ENCODE peak calls at places on chromosomes 11 and 22, in five cellular contexts. X, H, P, Q and C are unnamed samples.

GRCh38 chr11:27282141-27282590 is 80.8 kb downstream of the CCDC34 start:
- DNase-seq in X (peak; percentile 81), H (peak; percentile 6), P (peak; percentile 30), Q (peak; percentile 95), C (no peak)

GRCh38 chr11:20597137-20597923 is 2.1 kb upstream of the SLC6A5 start:
- DNase-seq in X (no peak), H (no peak), P (no peak), Q (no peak), C (no peak)

GRCh38 chr11:71252782-71253730 is 679 bp upstream of the SHANK2 start:
- DNase-seq in X (no peak), H (no peak), P (no peak), Q (no peak), C (no peak)

GRCh38 chr11:112847568-112847967 is 113.7 kb upstream of the NCAM1 start:
- DNase-seq in X (no peak), H (no peak), P (no peak), Q (no peak), C (no peak)

GRCh38 chr11:75142714-75143419 is 8.0 kb upstream of the SLCO2B1 start:
- DNase-seq in X (peak; percentile 88), H (peak; percentile 48), P (peak; percentile 79), Q (peak; percentile 71), C (peak; percentile 75)

GRCh38 chr11:9804414-9804902 is 140.6 kb downstream of the SWAP70 start:
- DNase-seq in X (no peak), H (no peak), P (no peak), Q (no peak), C (no peak)

GRCh38 chr11:34167961-34168360 is 62.5 kb downstream of the NAT10 start:
- DNase-seq in X (peak; percentile 15), H (no peak), P (no peak), Q (no peak), C (no peak)

GRCh38 chr22:32106930-32107329 is 52.2 kb downstream of the C22orf42 start:
- DNase-seq in X (no peak), H (no peak), P (no peak), Q (no peak), C (peak; percentile 10)

GRCh38 chr22:50717709-50718351 is 20.2 kb upstream of the ACR start:
- DNase-seq in X (no peak), H (no peak), P (no peak), Q (no peak), C (no peak)

GRCh38 chr11:124150684-124151083 is 32.5 kb upstream of the OR10D3 start:
- DNase-seq in X (no peak), H (no peak), P (no peak), Q (no peak), C (peak; percentile 10)

GRCh38 chr11:43508511-43508918 is 149.8 kb downstream of the TTC17 start:
- DNase-seq in X (no peak), H (no peak), P (no peak), Q (no peak), C (no peak)

GRCh38 chr11:10459029-10459970 is 4.2 kb downstream of the AMPD3 start:
- DNase-seq in X (peak; percentile 37), H (peak; percentile 77), P (no peak), Q (no peak), C (peak; percentile 89)

GRCh38 chr11:2482745-2483144 is 37.9 kb downstream of the KCNQ1 start:
- DNase-seq in X (no peak), H (no peak), P (no peak), Q (no peak), C (no peak)

GRCh38 chr22:35627267-35628041 is 10.3 kb upstream of the MB start:
- DNase-seq in X (peak; percentile 83), H (peak; percentile 64), P (peak; percentile 75), Q (peak; percentile 73), C (peak; percentile 83)

GRCh38 chr11:113505541-113506375 is 30.6 kb upstream of the DRD2 start:
- DNase-seq in X (no peak), H (no peak), P (no peak), Q (no peak), C (no peak)

GRCh38 chr11:216081-216974 is 8.8 kb downstream of the RIC8A start:
- DNase-seq in X (no peak), H (no peak), P (no peak), Q (no peak), C (no peak)

GRCh38 chr22:22711532-22711913 is 67.1 kb downstream of the GGTLC2 start:
- DNase-seq in X (no peak), H (no peak), P (no peak), Q (no peak), C (no peak)

GRCh38 chr11:47688101-47688500 is 27.1 kb downstream of the AGBL2 start:
- DNase-seq in X (no peak), H (no peak), P (no peak), Q (no peak), C (no peak)

GRCh38 chr22:29813563-29813962 is 24.5 kb downstream of the ASCC2 start:
- DNase-seq in X (no peak), H (no peak), P (no peak), Q (no peak), C (no peak)

GRCh38 chr22:23712256-23712655 is 21.4 kb downstream of the RGL4 start:
- DNase-seq in X (no peak), H (no peak), P (no peak), Q (no peak), C (no peak)

GRCh38 chr11:19861171-19861570 is 148.5 kb downstream of the NAV2 start:
- DNase-seq in X (no peak), H (no peak), P (no peak), Q (no peak), C (no peak)

GRCh38 chr22:16601437-16602223 is 9.0 kb upstream of the CCT8L2 start:
- DNase-seq in X (peak; percentile 33), H (no peak), P (peak; percentile 39), Q (no peak), C (no peak)

GRCh38 chr22:46661221-46661851 is 41.1 kb downstream of the GRAMD4 start:
- DNase-seq in X (peak; percentile 76), H (no peak), P (no peak), Q (no peak), C (no peak)

GRCh38 chr11:65165847-65166317 is 4.2 kb upstream of the SPDYC start:
- DNase-seq in X (no peak), H (no peak), P (no peak), Q (no peak), C (no peak)

GRCh38 chr11:65452806-65453490 is 30.4 kb downstream of the NEAT1 start:
- DNase-seq in X (no peak), H (no peak), P (peak; percentile 37), Q (peak; percentile 85), C (no peak)

GRCh38 chr22:48663297-48663696 is 1164.4 kb downstream of the BRD1 start:
- DNase-seq in X (no peak), H (no peak), P (no peak), Q (no peak), C (peak; percentile 30)
- TF ChIP-seq CTCF in X (no peak), H (peak; percentile 37), P (peak; percentile 13), Q (no peak), C (peak; percentile 26)

DNA sequence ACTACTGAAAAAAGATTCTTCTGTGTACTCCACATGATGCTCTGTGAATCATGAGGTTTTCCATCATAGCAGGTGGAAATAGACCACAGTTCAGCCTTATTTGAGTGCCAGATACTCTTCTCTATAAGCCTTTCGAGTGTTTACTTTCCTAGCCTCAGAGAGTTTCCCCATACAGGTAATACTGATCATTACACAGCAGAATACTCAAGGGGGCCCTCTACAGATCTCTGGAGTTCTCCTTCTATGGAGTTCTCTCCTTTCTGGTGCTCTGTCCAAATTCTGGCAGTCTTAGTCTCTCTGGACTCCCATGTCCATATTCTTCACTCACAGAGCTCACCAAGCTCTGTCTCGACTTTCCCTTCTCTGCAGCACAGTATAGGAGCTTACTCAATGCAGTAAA is 175.7 kb upstream of the CARD18 start:
- DNase-seq in X (no peak), H (no peak), P (no peak), Q (no peak), C (no peak)
- TF ChIP-seq CTCF in X (no peak), H (no peak), P (no peak), Q (no peak), C (no peak)

GRCh38 chr11:30041171-30041570 is 24.3 kb upstream of the KCNA4 start:
- DNase-seq in X (no peak), H (no peak), P (no peak), Q (no peak), C (no peak)

GRCh38 chr11:30045144-30045543 is 28.3 kb upstream of the KCNA4 start:
- DNase-seq in X (no peak), H (no peak), P (no peak), Q (no peak), C (no peak)

GRCh38 chr11:30049214-30049613 is 32.4 kb upstream of the KCNA4 start:
- DNase-seq in X (no peak), H (no peak), P (no peak), Q (no peak), C (no peak)

DNA sequence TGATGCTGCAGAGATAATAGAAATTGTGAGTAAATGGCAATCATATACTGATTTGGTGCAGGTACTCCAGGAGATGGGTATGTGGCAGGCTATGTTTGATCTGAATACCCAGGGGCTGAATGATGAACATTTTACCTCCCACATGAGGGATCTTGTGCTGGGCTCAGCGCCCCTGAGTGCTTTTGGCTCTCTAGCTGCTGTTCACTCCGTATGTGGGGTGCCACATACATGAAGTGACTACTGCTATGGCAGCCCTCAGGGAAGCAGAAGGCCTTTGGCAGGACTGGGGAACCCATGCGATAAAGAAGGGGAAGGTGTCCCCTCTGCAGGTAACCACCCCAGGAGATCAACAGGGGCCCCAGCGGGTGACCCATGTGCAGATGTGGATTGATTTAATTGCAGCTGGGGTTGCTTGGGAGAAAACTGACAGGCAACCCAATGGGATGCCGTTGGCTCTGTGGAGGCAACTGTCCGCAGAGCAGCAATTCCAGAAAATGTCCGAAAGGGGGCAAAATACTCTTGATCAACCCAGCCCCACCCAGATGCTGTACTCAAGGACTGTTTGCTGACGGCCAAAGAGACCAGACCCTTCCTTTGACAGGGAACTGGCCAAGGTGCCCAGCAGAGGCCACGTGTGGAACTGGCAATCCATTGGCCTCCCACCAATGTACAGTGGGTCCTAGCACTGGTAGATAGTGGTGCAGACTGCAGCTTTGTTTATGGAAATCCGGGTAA is 29.5 kb upstream of the KCNA4 start:
- DNase-seq in X (no peak), H (no peak), P (no peak), Q (no peak), C (peak; percentile 21)
- TF ChIP-seq CTCF in X (no peak), H (peak; percentile 14), P (no peak), Q (no peak), C (peak; percentile 5)

GRCh38 chr11:36467913-36468312 is 42.2 kb downstream of the TRAF6 start:
- DNase-seq in X (no peak), H (no peak), P (no peak), Q (no peak), C (no peak)

GRCh38 chr11:36465449-36466163 is 44.5 kb downstream of the TRAF6 start:
- DNase-seq in X (no peak), H (no peak), P (no peak), Q (no peak), C (no peak)

GRCh38 chr11:36471577-36471976 is 38.5 kb downstream of the TRAF6 start:
- DNase-seq in X (no peak), H (no peak), P (no peak), Q (no peak), C (no peak)

GRCh38 chr11:36469881-36470802 is 39.9 kb downstream of the TRAF6 start:
- DNase-seq in X (no peak), H (no peak), P (no peak), Q (no peak), C (no peak)

DNA sequence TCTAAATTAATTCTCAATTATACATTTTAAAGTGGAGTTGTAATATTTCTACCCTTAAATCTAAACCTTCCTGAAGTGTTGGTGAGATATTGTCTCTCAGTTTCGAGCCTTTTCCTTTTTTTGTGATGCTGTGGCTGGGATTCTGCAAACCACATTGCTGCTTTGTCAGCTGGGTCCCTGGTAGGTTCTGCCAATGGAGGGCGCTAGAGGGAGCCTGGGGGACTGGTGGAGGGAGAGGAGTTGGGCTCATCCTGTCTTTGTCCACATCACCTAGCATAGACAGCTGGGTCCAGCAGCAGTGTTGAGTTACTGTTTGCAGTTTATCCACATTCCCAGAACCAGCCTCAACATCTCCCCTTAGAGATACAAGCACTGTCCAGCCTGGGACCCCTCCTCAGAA is 41.0 kb downstream of the TRAF6 start:
- DNase-seq in X (no peak), H (no peak), P (no peak), Q (no peak), C (no peak)
- TF ChIP-seq CTCF in X (no peak), H (peak; percentile 37), P (no peak), Q (peak; percentile 35), C (peak; percentile 16)